ENCODE peak calls at places on chromosomes 2 and 18, in nine cellular contexts. N is cardiac muscle cell; J is CD4-positive, alpha-beta T cell; P is transverse colon; M is natural killer cell; U is A549; K is endothelial cell of umbilical vein; G is heart right ventricle; L is upper lobe of right lung. Q is an unnamed sample.

GRCh38 chr18:68177807-68178702 is 536.9 kb downstream of the TMX3 start:
- DNase-seq in M (no peak), P (no peak), U (no peak), G (no peak), L (no peak), N (no peak), K (peak; percentile 85), J (no peak), Q (no peak)

GRCh38 chr2:101150306-101151140 is 659 bp downstream of the TBC1D8 start:
- DNase-seq in P (peak; percentile 45), G (peak; percentile 42), M (no peak), U (no peak), L (peak; percentile 76), J (no peak), N (peak; percentile 56), K (peak; percentile 42), Q (peak; percentile 56)

GRCh38 chr2:232076736-232077135 is 115.2 kb downstream of the DIS3L2 start:
- DNase-seq in P (no peak), U (no peak), M (no peak), L (no peak), K (no peak), N (no peak), J (no peak), G (no peak), Q (no peak)

GRCh38 chr2:19632327-19633040 is 269.3 kb downstream of the TTC32 start:
- DNase-seq in J (no peak), K (no peak), G (peak; percentile 45), M (no peak), L (no peak), U (no peak), N (no peak), P (no peak), Q (no peak)

GRCh38 chr2:56211048-56211447 is 27.3 kb downstream of the CCDC85A start:
- DNase-seq in U (no peak), K (peak; percentile 59), G (no peak), N (no peak), P (no peak), J (no peak), M (no peak), L (no peak), Q (no peak)

GRCh38 chr2:9554841-9555337 is 741 bp downstream of the ADAM17 start:
- DNase-seq in M (peak; percentile 21), P (peak; percentile 31), L (no peak), G (no peak), J (no peak), N (peak; percentile 67), K (peak; percentile 79), U (no peak), Q (no peak)

GRCh38 chr2:101175991-101176390 is 24.8 kb upstream of the TBC1D8 start:
- DNase-seq in L (no peak), U (no peak), G (no peak), J (no peak), K (no peak), P (no peak), N (no peak), M (no peak), Q (no peak)

GRCh38 chr2:6917761-6918421 is 679 bp downstream of the RNF144A start:
- DNase-seq in U (peak; percentile 26), P (peak; percentile 41), J (no peak), L (peak; percentile 76), M (no peak), N (no peak), K (no peak), G (peak; percentile 40), Q (no peak)

GRCh38 chr2:120502357-120502756 is 156.4 kb downstream of the INHBB start:
- DNase-seq in U (no peak), N (no peak), J (no peak), K (no peak), L (no peak), G (no peak), P (no peak), M (no peak), Q (no peak)

GRCh38 chr2:226754821-226755536 is 44.6 kb downstream of the IRS1 start:
- DNase-seq in G (no peak), U (no peak), M (no peak), J (no peak), L (no peak), N (no peak), P (no peak), K (no peak), Q (no peak)

GRCh38 chr2:18518116-18519111 is 42.0 kb downstream of the RDH14 start:
- DNase-seq in G (no peak), K (no peak), N (no peak), U (no peak), L (no peak), J (no peak), M (no peak), P (no peak), Q (no peak)

GRCh38 chr2:218295029-218295428 is 2.7 kb upstream of the TMBIM1 start:
- DNase-seq in N (no peak), G (no peak), K (peak; percentile 90), L (no peak), P (no peak), J (no peak), M (no peak), U (no peak), Q (no peak)

GRCh38 chr2:70645733-70646420 is 92.3 kb upstream of the TGFA start:
- DNase-seq in P (no peak), N (peak; percentile 38), J (no peak), L (no peak), K (no peak), G (no peak), U (peak; percentile 18), M (no peak), Q (no peak)

GRCh38 chr2:219736196-219736595 is 108.8 kb downstream of the SLC4A3 start:
- DNase-seq in J (no peak), U (peak; percentile 40), P (no peak), K (peak; percentile 67), G (no peak), L (no peak), M (no peak), N (peak; percentile 81), Q (peak; percentile 25)

GRCh38 chr2:234419726-234420125 is 77.2 kb downstream of the ARL4C start:
- DNase-seq in G (no peak), J (no peak), L (no peak), M (no peak), K (no peak), P (no peak), U (no peak), N (no peak), Q (no peak)

GRCh38 chr2:239160226-239161143 is 240.3 kb downstream of the HDAC4 start:
- DNase-seq in U (no peak), K (no peak), P (peak; percentile 1), G (no peak), M (no peak), L (peak; percentile 41), J (no peak), N (no peak), Q (no peak)

GRCh38 chr18:68017385-68017784 is 500.9 kb upstream of the DSEL start:
- DNase-seq in N (no peak), P (no peak), M (no peak), K (no peak), U (no peak), L (no peak), J (no peak), G (no peak), Q (no peak)

GRCh38 chr2:178860551-178860950 is 53.3 kb upstream of the TTN start:
- DNase-seq in P (no peak), L (no peak), J (no peak), U (no peak), N (no peak), G (peak; percentile 25), M (no peak), K (no peak), Q (no peak)

GRCh38 chr18:48819781-48820482 is 130.8 kb downstream of the SMAD7 start:
- DNase-seq in J (no peak), M (peak; percentile 14), G (no peak), N (no peak), L (peak; percentile 41), K (no peak), U (no peak), P (peak; percentile 6), Q (no peak)

GRCh38 chr2:101473581-101473910 is 1.4 kb downstream of the RFX8 start:
- DNase-seq in P (no peak), M (no peak), L (no peak), K (peak; percentile 53), U (no peak), N (no peak), J (no peak), G (no peak), Q (no peak)

GRCh38 chr18:532632-533031 is 32.1 kb upstream of the COLEC12 start:
- DNase-seq in P (no peak), K (no peak), G (no peak), M (no peak), N (no peak), U (no peak), J (no peak), L (no peak), Q (no peak)

DNA sequence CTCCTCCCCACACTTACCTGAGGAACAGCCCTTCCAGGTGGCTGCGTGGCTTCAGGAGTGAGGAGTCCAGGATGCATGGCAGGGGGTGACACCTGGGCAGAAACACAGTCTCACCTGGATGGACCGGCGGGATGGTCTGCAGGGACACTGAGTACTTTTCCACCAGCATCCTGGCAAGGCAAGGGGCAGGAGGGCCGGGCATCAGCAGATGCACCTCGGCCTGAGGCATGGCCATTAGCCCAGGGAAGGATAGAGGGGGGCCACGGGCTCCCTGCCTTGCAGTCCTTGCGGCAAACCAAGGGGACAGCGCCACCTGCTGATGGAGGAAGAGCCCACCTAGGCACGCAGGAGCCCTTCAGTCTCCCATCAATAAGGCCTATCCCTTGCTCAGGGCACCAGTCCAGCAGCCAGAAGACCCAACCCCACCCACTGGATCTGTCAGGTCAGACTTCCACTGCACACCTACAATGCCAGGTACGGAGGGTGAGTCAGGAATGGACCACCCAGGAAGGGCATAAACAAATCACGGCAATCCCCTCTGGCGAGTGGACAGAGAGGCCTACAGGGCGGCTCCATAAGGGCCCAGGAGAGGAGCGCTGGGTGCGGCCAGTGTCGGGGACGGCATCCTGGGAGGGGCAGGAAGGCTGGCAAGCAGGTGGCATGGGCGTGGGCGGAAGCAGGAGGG is 26.0 kb downstream of the FAM178B start:
- DNase-seq in P (peak; percentile 91), N (peak; percentile 91), K (peak; percentile 73), J (peak; percentile 75), L (peak; percentile 92), G (peak; percentile 91), U (peak; percentile 80), M (peak; percentile 83), Q (peak; percentile 89)
- TF ChIP-seq CTCF in P (peak; percentile 94), N (peak; percentile 92), K (peak; percentile 76), J (peak; percentile 96), L (peak; percentile 95), G (peak; percentile 91), U (peak; percentile 81), M (peak; percentile 89), Q (peak; percentile 91)

GRCh38 chr2:68837164-68837860 is 33.9 kb downstream of the BMP10 start:
- DNase-seq in P (peak; percentile 78), U (peak; percentile 66), M (peak; percentile 53), K (peak; percentile 73), L (peak; percentile 92), N (peak; percentile 77), J (peak; percentile 66), G (peak; percentile 76), Q (peak; percentile 57)
- TF ChIP-seq CTCF in P (peak; percentile 41), U (peak; percentile 78), M (peak; percentile 68), K (peak; percentile 60), L (peak; percentile 78), N (peak; percentile 80), J (peak; percentile 84), G (peak; percentile 62), Q (peak; percentile 80)

GRCh38 chr2:23563673-23564617 is 179.0 kb downstream of the KLHL29 start:
- DNase-seq in J (no peak), K (no peak), P (peak; percentile 18), M (no peak), N (no peak), G (peak; percentile 62), U (no peak), L (no peak), Q (no peak)
- TF ChIP-seq CTCF in J (no peak), K (no peak), P (no peak), M (no peak), N (peak; percentile 26), G (no peak), U (no peak), L (no peak), Q (no peak)

GRCh38 chr2:74502720-74503505 is 3.5 kb upstream of the LBX2 start:
- DNase-seq in J (peak; percentile 33), K (peak; percentile 86), P (peak; percentile 89), N (peak; percentile 39), U (peak; percentile 79), G (peak; percentile 87), L (peak; percentile 92), M (peak; percentile 72), Q (peak; percentile 80)
- TF ChIP-seq CTCF in J (no peak), K (peak; percentile 31), P (no peak), N (peak; percentile 52), U (peak; percentile 43), G (peak; percentile 12), L (peak; percentile 33), M (peak; percentile 19), Q (peak; percentile 57)

Q was measured in GM10248.